ENCODE peak calls at places on chromosomes 6 and 20, in nine cellular contexts. One of them, this sample, is unnamed.

GRCh38 chr6:169893624-169894023 is 142.2 kb downstream of the ERMARD start:
- DNase-seq in Peyer's patch: no peak
- DNase-seq in heart left ventricle: no peak
- DNase-seq in A549: no peak
- DNase-seq in lower leg skin: no peak
- DNase-seq in HCT116: no peak
- DNase-seq in NB4: no peak
- DNase-seq in transverse colon: no peak
- DNase-seq in HepG2: no peak
- DNase-seq in this sample: no peak

GRCh38 chr6:105601541-105602174 is 198.8 kb upstream of the PREP start:
- DNase-seq in A549: peak
- DNase-seq in heart left ventricle: peak
- DNase-seq in Peyer's patch: peak
- DNase-seq in transverse colon: peak
- DNase-seq in NB4: peak
- DNase-seq in HCT116: no peak
- DNase-seq in HepG2: peak
- DNase-seq in lower leg skin: peak
- DNase-seq in this sample: no peak

GRCh38 chr20:41367956-41368355 is 1.3 kb upstream of the EMILIN3 start:
- DNase-seq in HepG2: no peak
- DNase-seq in transverse colon: no peak
- DNase-seq in heart left ventricle: no peak
- DNase-seq in lower leg skin: no peak
- DNase-seq in HCT116: no peak
- DNase-seq in Peyer's patch: no peak
- DNase-seq in A549: no peak
- DNase-seq in NB4: no peak
- DNase-seq in this sample: no peak

GRCh38 chr6:16316741-16317251 is 78.4 kb downstream of the GMPR start:
- DNase-seq in transverse colon: no peak
- DNase-seq in HCT116: peak
- DNase-seq in HepG2: peak
- DNase-seq in heart left ventricle: no peak
- DNase-seq in NB4: peak
- DNase-seq in A549: peak
- DNase-seq in lower leg skin: no peak
- DNase-seq in Peyer's patch: peak
- DNase-seq in this sample: no peak

GRCh38 chr6:115554060-115554459 is 506.6 kb downstream of the FRK start:
- DNase-seq in NB4: no peak
- DNase-seq in heart left ventricle: no peak
- DNase-seq in HCT116: no peak
- DNase-seq in A549: no peak
- DNase-seq in lower leg skin: no peak
- DNase-seq in transverse colon: no peak
- DNase-seq in Peyer's patch: no peak
- DNase-seq in HepG2: no peak
- DNase-seq in this sample: no peak

GRCh38 chr20:52105573-52106422 is 85.8 kb downstream of the ZFP64 start:
- DNase-seq in HCT116: no peak
- DNase-seq in HepG2: no peak
- DNase-seq in NB4: no peak
- DNase-seq in heart left ventricle: no peak
- DNase-seq in A549: peak
- DNase-seq in transverse colon: no peak
- DNase-seq in lower leg skin: peak
- DNase-seq in Peyer's patch: no peak
- DNase-seq in this sample: no peak

GRCh38 chr6:21886601-21887091 is 293.1 kb downstream of the SOX4 start:
- DNase-seq in HepG2: no peak
- DNase-seq in Peyer's patch: no peak
- DNase-seq in NB4: no peak
- DNase-seq in A549: peak
- DNase-seq in heart left ventricle: no peak
- DNase-seq in transverse colon: no peak
- DNase-seq in HCT116: no peak
- DNase-seq in lower leg skin: no peak
- DNase-seq in this sample: no peak

GRCh38 chr6:10425973-10426780 is 11.3 kb upstream of the TFAP2A start:
- DNase-seq in A549: no peak
- DNase-seq in NB4: peak
- DNase-seq in HCT116: no peak
- DNase-seq in transverse colon: peak
- DNase-seq in heart left ventricle: no peak
- DNase-seq in lower leg skin: no peak
- DNase-seq in Peyer's patch: no peak
- DNase-seq in HepG2: peak
- DNase-seq in this sample: peak

GRCh38 chr6:87706187-87706966 is 4.3 kb upstream of the AKIRIN2 start:
- DNase-seq in NB4: no peak
- DNase-seq in heart left ventricle: no peak
- DNase-seq in lower leg skin: no peak
- DNase-seq in transverse colon: no peak
- DNase-seq in Peyer's patch: no peak
- DNase-seq in A549: peak
- DNase-seq in HepG2: no peak
- DNase-seq in HCT116: no peak
- DNase-seq in this sample: no peak

GRCh38 chr6:143346004-143346403 is 104.5 kb downstream of the ADAT2 start:
- DNase-seq in A549: no peak
- DNase-seq in NB4: no peak
- DNase-seq in HepG2: no peak
- DNase-seq in lower leg skin: no peak
- DNase-seq in HCT116: no peak
- DNase-seq in heart left ventricle: no peak
- DNase-seq in Peyer's patch: no peak
- DNase-seq in transverse colon: no peak
- DNase-seq in this sample: no peak

GRCh38 chr20:9200620-9201019 is 131.7 kb downstream of the PLCB4 start:
- DNase-seq in HepG2: no peak
- DNase-seq in Peyer's patch: no peak
- DNase-seq in transverse colon: no peak
- DNase-seq in NB4: no peak
- DNase-seq in heart left ventricle: no peak
- DNase-seq in HCT116: peak
- DNase-seq in A549: peak
- DNase-seq in lower leg skin: no peak
- DNase-seq in this sample: no peak

GRCh38 chr6:159098636-159099106 is 53.9 kb upstream of the TAGAP start:
- DNase-seq in Peyer's patch: peak
- DNase-seq in HepG2: no peak
- DNase-seq in heart left ventricle: no peak
- DNase-seq in lower leg skin: no peak
- DNase-seq in NB4: peak
- DNase-seq in A549: no peak
- DNase-seq in HCT116: no peak
- DNase-seq in transverse colon: no peak
- DNase-seq in this sample: no peak

GRCh38 chr6:133512410-133513016 is 271.4 kb downstream of the EYA4 start:
- DNase-seq in A549: peak
- DNase-seq in HepG2: peak
- DNase-seq in lower leg skin: no peak
- DNase-seq in Peyer's patch: no peak
- DNase-seq in HCT116: peak
- DNase-seq in heart left ventricle: peak
- DNase-seq in NB4: peak
- DNase-seq in transverse colon: peak
- DNase-seq in this sample: no peak

GRCh38 chr6:160192840-160193239 is 65.8 kb downstream of the SLC22A2 start:
- DNase-seq in heart left ventricle: no peak
- DNase-seq in A549: no peak
- DNase-seq in HCT116: no peak
- DNase-seq in HepG2: no peak
- DNase-seq in transverse colon: no peak
- DNase-seq in Peyer's patch: no peak
- DNase-seq in NB4: no peak
- DNase-seq in lower leg skin: no peak
- DNase-seq in this sample: no peak

GRCh38 chr20:30502670-30503069 is 754.8 kb upstream of the DEFB115 start:
- DNase-seq in transverse colon: no peak
- DNase-seq in HCT116: no peak
- DNase-seq in NB4: no peak
- DNase-seq in HepG2: no peak
- DNase-seq in lower leg skin: no peak
- DNase-seq in A549: no peak
- DNase-seq in Peyer's patch: no peak
- DNase-seq in heart left ventricle: no peak
- DNase-seq in this sample: no peak

GRCh38 chr20:30503992-30504570 is 753.4 kb upstream of the DEFB115 start:
- DNase-seq in transverse colon: no peak
- DNase-seq in A549: no peak
- DNase-seq in Peyer's patch: no peak
- DNase-seq in HepG2: no peak
- DNase-seq in lower leg skin: no peak
- DNase-seq in heart left ventricle: no peak
- DNase-seq in NB4: no peak
- DNase-seq in HCT116: no peak
- DNase-seq in this sample: no peak

GRCh38 chr20:30505566-30505965 is 751.9 kb upstream of the DEFB115 start:
- DNase-seq in HCT116: no peak
- DNase-seq in heart left ventricle: no peak
- DNase-seq in Peyer's patch: no peak
- DNase-seq in HepG2: no peak
- DNase-seq in transverse colon: no peak
- DNase-seq in lower leg skin: no peak
- DNase-seq in NB4: no peak
- DNase-seq in A549: no peak
- DNase-seq in this sample: no peak

GRCh38 chr20:30499123-30499522 is 758.3 kb upstream of the DEFB115 start:
- DNase-seq in HepG2: no peak
- DNase-seq in Peyer's patch: no peak
- DNase-seq in HCT116: no peak
- DNase-seq in A549: no peak
- DNase-seq in transverse colon: no peak
- DNase-seq in NB4: no peak
- DNase-seq in heart left ventricle: no peak
- DNase-seq in lower leg skin: no peak
- DNase-seq in this sample: no peak

DNA sequence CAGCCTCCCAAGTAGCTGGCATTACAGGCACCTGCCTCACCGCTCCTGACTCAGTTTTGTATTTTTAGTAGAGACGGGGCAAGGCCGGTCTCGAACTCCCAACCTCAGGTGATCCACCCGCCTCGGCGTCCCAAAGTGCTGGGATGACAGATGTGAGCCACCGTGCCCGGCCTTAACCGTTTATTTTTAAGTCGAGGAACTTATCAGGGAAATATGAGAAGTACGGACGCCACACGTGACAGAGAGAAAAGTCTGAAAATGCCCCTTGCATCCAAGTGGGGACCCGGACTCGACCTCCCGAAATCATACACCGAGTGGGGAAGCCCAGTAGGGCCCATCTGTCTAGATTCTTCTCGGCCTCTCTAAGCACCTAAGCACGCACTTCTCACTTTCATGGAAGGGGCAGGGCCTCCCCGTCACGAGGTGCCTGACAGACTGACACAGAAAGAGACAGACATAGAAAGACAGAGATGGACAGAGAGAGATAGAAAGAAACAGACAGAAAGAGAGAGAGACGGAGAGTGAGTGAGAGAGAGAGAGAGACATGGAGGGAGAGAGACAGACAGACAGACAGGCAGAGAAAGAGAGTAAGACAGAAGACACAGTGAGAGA is 756.5 kb upstream of the DEFB115 start:
- DNase-seq in lower leg skin: no peak
- DNase-seq in HepG2: no peak
- DNase-seq in NB4: no peak
- DNase-seq in HCT116: no peak
- DNase-seq in A549: no peak
- DNase-seq in heart left ventricle: no peak
- DNase-seq in Peyer's patch: no peak
- DNase-seq in transverse colon: no peak
- DNase-seq in this sample: no peak
- TF ChIP-seq CTCF in lower leg skin: no peak
- TF ChIP-seq CTCF in HepG2: no peak
- TF ChIP-seq CTCF in NB4: no peak
- TF ChIP-seq CTCF in HCT116: no peak
- TF ChIP-seq CTCF in A549: no peak
- TF ChIP-seq CTCF in heart left ventricle: no peak
- TF ChIP-seq CTCF in Peyer's patch: no peak
- TF ChIP-seq CTCF in transverse colon: no peak
- TF ChIP-seq CTCF in this sample: no peak

DNA sequence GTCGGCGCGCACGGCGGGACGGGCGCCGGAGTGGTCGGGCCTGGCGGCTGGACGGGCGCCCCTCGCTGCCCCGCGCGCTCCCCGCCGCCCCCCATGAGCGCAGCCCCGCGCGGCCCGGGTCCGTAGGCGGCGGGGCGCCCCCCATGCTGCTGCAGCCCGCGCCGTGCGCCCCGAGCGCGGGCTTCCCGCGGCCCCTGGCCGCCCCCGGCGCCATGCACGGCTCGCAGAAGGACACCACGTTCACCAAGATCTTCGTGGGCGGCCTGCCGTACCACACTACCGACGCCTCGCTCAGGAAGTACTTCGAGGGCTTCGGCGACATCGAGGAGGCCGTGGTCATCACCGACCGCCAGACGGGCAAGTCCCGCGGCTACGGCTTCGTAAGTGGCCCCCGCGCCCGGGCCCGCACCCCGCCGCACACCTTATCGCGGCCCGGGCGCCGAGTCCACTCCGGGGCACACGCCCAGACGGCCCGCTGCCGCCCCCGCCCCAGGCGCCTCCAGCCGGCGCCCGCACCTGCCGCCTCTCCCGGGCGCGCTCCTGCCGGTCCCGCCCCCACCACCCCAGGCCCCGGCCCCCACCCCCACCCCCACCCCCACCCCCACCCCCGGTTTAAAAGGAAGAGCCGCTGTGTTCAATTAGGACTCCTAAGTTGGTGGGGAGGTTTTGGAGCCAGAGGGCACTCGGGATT is 388 bp downstream of the RBM38 start:
- DNase-seq in HCT116: no peak
- DNase-seq in HepG2: no peak
- DNase-seq in NB4: peak
- DNase-seq in Peyer's patch: no peak
- DNase-seq in A549: no peak
- DNase-seq in lower leg skin: no peak
- DNase-seq in transverse colon: peak
- DNase-seq in heart left ventricle: peak
- DNase-seq in this sample: no peak
- TF ChIP-seq POLR2A in HCT116: peak
- TF ChIP-seq POLR2A in HepG2: peak
- TF ChIP-seq POLR2A in NB4: peak
- TF ChIP-seq POLR2A in Peyer's patch: no peak
- TF ChIP-seq POLR2A in A549: peak
- TF ChIP-seq POLR2A in lower leg skin: no peak
- TF ChIP-seq POLR2A in transverse colon: peak
- TF ChIP-seq POLR2A in heart left ventricle: no peak
- TF ChIP-seq POLR2A in this sample: peak

GRCh38 chr6:27617700-27618689 is 145.1 kb upstream of the ZNF184 start:
- DNase-seq in HepG2: no peak
- DNase-seq in A549: peak
- DNase-seq in NB4: peak
- DNase-seq in lower leg skin: no peak
- DNase-seq in Peyer's patch: no peak
- DNase-seq in HCT116: peak
- DNase-seq in transverse colon: no peak
- DNase-seq in heart left ventricle: no peak
- DNase-seq in this sample: no peak
- TF ChIP-seq CTCF in HepG2: no peak
- TF ChIP-seq CTCF in A549: peak
- TF ChIP-seq CTCF in NB4: no peak
- TF ChIP-seq CTCF in lower leg skin: no peak
- TF ChIP-seq CTCF in Peyer's patch: no peak
- TF ChIP-seq CTCF in HCT116: peak
- TF ChIP-seq CTCF in transverse colon: no peak
- TF ChIP-seq CTCF in heart left ventricle: no peak
- TF ChIP-seq CTCF in this sample: no peak

GRCh38 chr20:3209023-3209945 is at the start of gene ITPA:
- DNase-seq in HepG2: peak
- DNase-seq in transverse colon: peak
- DNase-seq in HCT116: no peak
- DNase-seq in heart left ventricle: peak
- DNase-seq in Peyer's patch: peak
- DNase-seq in lower leg skin: peak
- DNase-seq in NB4: peak
- DNase-seq in A549: peak
- DNase-seq in this sample: peak
- TF ChIP-seq POLR2A in HepG2: peak
- TF ChIP-seq POLR2A in transverse colon: peak
- TF ChIP-seq POLR2A in HCT116: peak
- TF ChIP-seq POLR2A in heart left ventricle: no peak
- TF ChIP-seq POLR2A in Peyer's patch: peak
- TF ChIP-seq POLR2A in lower leg skin: no peak
- TF ChIP-seq POLR2A in NB4: peak
- TF ChIP-seq POLR2A in A549: peak
- TF ChIP-seq POLR2A in this sample: no peak